ENCODE peak calls at places on chromosomes 2 and 18, in six cellular contexts. Q, N, H, T, W and R are unnamed samples.

GRCh38 chr2:238657132-238658053 is 190.5 kb upstream of the TWIST2 start:
- DNase-seq in T (no peak), H (no peak), N (no peak), Q (no peak), W (no peak), R (no peak)

GRCh38 chr2:66534461-66534860 is 99.5 kb downstream of the MEIS1 start:
- DNase-seq in N (no peak), Q (no peak), H (no peak), W (no peak), T (no peak), R (no peak)

GRCh38 chr2:159484537-159484936 is 131.8 kb downstream of the BAZ2B start:
- DNase-seq in H (no peak), T (peak; percentile 19), Q (no peak), N (no peak), W (no peak), R (no peak)

GRCh38 chr18:50819027-50819726 is 639 bp downstream of the MRO start:
- DNase-seq in N (no peak), Q (peak; percentile 74), W (peak; percentile 33), T (peak; percentile 81), H (peak; percentile 67), R (peak; percentile 67)

GRCh38 chr2:163248321-163249090 is 409.9 kb upstream of the KCNH7 start:
- DNase-seq in T (no peak), H (no peak), N (no peak), Q (no peak), W (no peak), R (no peak)

GRCh38 chr2:31457651-31458050 is 43.1 kb upstream of the XDH start:
- DNase-seq in Q (no peak), N (no peak), H (no peak), T (no peak), W (no peak), R (no peak)

GRCh38 chr2:190640124-190640523 is 8.8 kb upstream of the NAB1 start:
- DNase-seq in N (no peak), H (no peak), Q (no peak), T (no peak), W (no peak), R (no peak)

GRCh38 chr2:11998218-11998617 is 251.8 kb downstream of the LPIN1 start:
- DNase-seq in W (no peak), N (no peak), Q (no peak), H (no peak), T (no peak), R (no peak)

GRCh38 chr2:149926149-149926548 is 338.6 kb upstream of the MMADHC start:
- DNase-seq in Q (no peak), T (no peak), W (no peak), N (no peak), H (no peak), R (no peak)

GRCh38 chr2:176156959-176157498 is at the start of gene HOXD3:
- DNase-seq in N (no peak), H (no peak), T (no peak), W (no peak), Q (no peak), R (no peak)

GRCh38 chr2:176157499-176158305 is 595 bp downstream of the HOXD3 start:
- DNase-seq in Q (no peak), W (no peak), H (no peak), N (no peak), T (no peak), R (no peak)

GRCh38 chr2:176155341-176156044 is 1.6 kb upstream of the HOXD3 start:
- DNase-seq in T (no peak), W (no peak), Q (no peak), N (no peak), H (no peak), R (no peak)

GRCh38 chr2:176154853-176155252 is 2.3 kb upstream of the HOXD3 start:
- DNase-seq in Q (no peak), H (no peak), T (no peak), W (no peak), N (no peak), R (no peak)

DNA sequence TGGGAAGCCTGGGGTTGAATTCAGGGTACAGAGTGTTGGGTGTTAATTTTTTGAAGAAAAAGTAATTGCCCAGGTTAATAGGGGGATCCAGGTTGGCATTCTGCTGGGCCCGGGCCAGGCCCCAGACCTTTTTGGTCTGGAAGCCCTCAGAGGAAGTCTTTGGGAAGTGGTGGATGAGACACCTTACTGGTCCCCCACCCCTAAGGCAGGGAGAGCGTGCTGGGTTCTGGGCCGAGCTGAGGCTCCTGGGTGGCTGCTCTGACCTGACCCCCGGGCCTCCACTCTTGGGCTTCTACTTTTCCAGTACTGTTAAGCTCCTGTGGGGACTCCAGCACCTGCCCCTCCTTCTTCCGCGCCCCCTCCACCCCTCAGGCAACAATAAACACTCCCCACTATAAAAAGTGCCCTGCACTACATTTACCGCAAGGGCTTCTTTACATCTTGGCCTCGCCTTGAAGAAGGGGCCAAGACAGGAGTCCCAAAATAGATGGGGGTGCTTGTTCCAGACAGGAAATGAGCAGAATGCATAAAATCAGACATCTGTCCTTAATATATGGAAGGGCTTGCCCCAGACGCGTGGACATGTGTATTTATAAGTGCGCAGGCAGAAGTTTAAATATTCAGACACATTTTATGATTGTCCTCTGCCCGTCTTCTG is 677 bp upstream of the HOXD3 start:
- DNase-seq in W (no peak), N (no peak), H (no peak), T (no peak), Q (no peak), R (no peak)
- H3K9me3 ChIP-seq in W (no peaks in the 10 kb centered on the region), N (no peaks in the 10 kb centered on the region), H (no peaks in the 10 kb centered on the region), T (no peaks in the 10 kb centered on the region), Q (no peaks in the 10 kb centered on the region), R (no peaks in the 10 kb centered on the region)

GRCh38 chr2:60070166-60070565 is 483.3 kb downstream of the BCL11A start:
- DNase-seq in W (no peak), Q (no peak), N (no peak), H (no peak), T (no peak), R (no peak)

GRCh38 chr2:60068755-60069154 is 484.7 kb downstream of the BCL11A start:
- DNase-seq in H (no peak), N (no peak), W (no peak), T (no peak), Q (no peak), R (no peak)

GRCh38 chr2:60066096-60066839 is 487.2 kb downstream of the BCL11A start:
- DNase-seq in Q (no peak), W (no peak), H (no peak), T (no peak), N (no peak), R (no peak)

GRCh38 chr2:60064687-60065361 is 488.6 kb downstream of the BCL11A start:
- DNase-seq in W (no peak), H (no peak), T (peak; percentile 27), N (no peak), Q (peak; percentile 39), R (no peak)

DNA sequence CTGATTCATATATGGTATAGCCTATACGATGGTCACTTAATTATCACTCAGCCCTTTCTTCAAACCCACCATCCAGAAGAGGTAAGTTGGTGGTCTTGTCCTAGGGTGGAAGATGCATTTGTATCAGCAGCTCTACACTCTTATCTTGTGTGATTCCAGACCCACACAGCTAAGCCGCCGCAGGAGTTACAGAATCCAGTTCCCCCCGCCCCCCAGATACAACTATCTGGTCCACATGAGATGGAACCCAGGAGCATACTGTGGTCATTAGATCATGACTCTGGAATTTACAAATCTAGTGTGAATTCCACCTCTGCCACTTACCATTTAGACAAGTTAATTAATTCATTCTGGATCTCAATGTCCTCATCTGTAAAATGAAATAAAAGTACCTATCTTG is 486.5 kb downstream of the BCL11A start:
- DNase-seq in N (no peak), W (no peak), Q (peak; percentile 20), T (no peak), H (no peak), R (no peak)
- H3K4me3 ChIP-seq in N (no peak overlapping the region), W (no peak overlapping the region), Q (no peak overlapping the region), T (no peak overlapping the region), H (no peak overlapping the region), R (no peak overlapping the region)

GRCh38 chr2:216695401-216695821 is at the start of gene IGFBP5:
- DNase-seq in N (peak; percentile 88), H (peak; percentile 98), W (peak; percentile 92), T (peak; percentile 81), Q (peak; percentile 94), R (peak; percentile 89)
- TF ChIP-seq CTCF in N (no peak), H (no peak), W (peak; percentile 23), T (no peak), Q (peak; percentile 36), R (no peak)

GRCh38 chr18:14100503-14101286 is 31.5 kb downstream of the ZNF519 start:
- DNase-seq in W (no peak), T (no peak), N (no peak), H (no peak), Q (no peak), R (no peak)
- H3K9me3 ChIP-seq in W (peaks cover 27% of the 10 kb centered on the region), T (no peaks in the 10 kb centered on the region), N (peaks cover 3% of the 10 kb centered on the region), H (peaks cover 9% of the 10 kb centered on the region), Q (peaks cover 14% of the 10 kb centered on the region), R (peaks cover 34% of the 10 kb centered on the region)

DNA sequence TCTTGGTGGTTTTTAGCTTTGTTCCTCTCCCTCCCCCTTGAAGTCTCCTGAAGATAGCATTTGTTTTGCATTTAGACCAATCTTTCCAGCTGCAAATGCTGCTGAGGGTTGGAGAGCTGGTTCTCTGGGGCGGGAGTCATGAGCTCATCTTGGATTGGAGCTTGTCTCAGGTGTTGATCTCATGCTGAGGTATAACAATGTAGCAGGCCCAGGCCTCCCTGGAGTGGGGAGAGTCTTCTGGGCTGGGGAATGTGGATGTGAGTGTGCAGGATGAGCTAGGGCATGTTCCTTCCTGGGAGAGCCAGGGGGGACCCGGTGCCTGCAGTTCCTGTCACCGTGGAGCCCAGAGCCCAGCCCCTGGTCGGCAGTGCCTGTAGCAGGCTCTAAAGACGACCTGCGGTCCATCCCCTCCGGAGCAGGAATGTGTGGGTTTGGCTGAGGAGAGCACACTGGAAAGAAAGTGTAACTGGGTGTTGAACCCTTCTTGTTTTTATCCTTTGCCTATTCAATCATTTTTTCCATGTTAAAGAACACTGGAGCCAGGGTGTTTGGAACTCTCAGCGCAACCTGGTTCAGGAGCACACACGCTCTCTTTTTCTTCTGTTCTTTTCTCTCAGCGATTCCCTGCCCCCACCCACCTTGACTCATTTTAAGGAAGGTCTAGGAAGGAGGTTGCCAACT is 2.7 kb downstream of the ZNF532 start:
- DNase-seq in W (no peak), T (no peak), H (peak; percentile 62), Q (no peak), N (no peak), R (no peak)
- H3K4me3 ChIP-seq in W (peak overlapping the region; percentile 73), T (no peak overlapping the region), H (no peak overlapping the region), Q (no peak overlapping the region), N (peak overlapping the region; percentile 61), R (peak overlapping the region; percentile 12)

GRCh38 chr2:108629417-108629816 is 89.9 kb upstream of the RANBP2 start:
- DNase-seq in H (no peak), N (no peak), Q (no peak), W (no peak), T (no peak), R (no peak)
- TF ChIP-seq CTCF in H (no peak), N (no peak), Q (no peak), W (no peak), T (no peak), R (no peak)

DNA sequence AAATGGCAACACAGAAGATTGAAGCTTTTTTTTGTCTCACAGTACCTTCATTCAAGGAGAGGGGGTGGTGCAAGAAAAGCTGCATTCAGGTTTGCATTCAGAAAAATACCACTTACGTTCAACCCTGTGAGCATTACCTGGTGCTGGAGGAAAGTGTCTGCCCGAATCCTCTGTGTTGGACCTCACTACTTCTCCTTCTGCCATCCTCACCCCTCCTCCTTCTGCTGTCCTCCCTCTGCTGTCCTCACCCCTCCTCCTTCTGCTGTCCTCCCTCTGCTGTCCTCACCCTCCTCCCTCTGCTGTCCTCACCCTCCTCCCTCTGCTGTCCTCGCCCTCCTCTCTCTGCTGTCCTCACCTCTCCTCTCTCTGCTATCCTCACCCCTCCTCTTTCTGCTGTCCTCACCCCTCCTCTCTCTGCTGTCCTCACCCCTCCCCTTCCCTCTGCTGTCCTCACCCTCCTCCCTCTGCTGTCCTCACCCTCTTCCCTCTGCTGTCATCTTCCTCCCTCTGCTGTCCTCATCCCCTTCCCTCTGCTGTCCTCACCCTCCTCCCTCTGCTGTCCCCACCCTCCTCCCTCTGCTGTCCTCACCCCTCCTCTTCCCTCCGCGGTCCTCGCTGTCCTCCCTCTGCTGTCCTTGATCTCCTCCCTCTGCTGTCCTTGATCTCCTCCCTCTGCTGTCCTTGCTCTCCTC is 11.3 kb downstream of the GAD1 start:
- DNase-seq in T (no peak), N (no peak), Q (no peak), W (no peak), H (no peak), R (no peak)
- H3K9me3 ChIP-seq in T (no peaks in the 10 kb centered on the region), N (no peaks in the 10 kb centered on the region), Q (no peaks in the 10 kb centered on the region), W (no peaks in the 10 kb centered on the region), H (no peaks in the 10 kb centered on the region), R (no peaks in the 10 kb centered on the region)